ENCODE peak calls at places on chromosomes 4 and X, in ten cellular contexts. G is uterus, C is HFFc6, K is lung, D is kidney glomerular epithelial cell, W is lower leg skin, P is HCEC 1CT, I is MV-4-11, R is M059J, Q is Panc1. F is an unnamed sample.

GRCh38 chrX:103845165-103845653 is 13.2 kb upstream of the RAB9B start:
- DNase-seq in G (peak; percentile 72), C (peak; percentile 76), K (peak; percentile 56), D (peak; percentile 89), W (no peak), P (peak; percentile 56), I (no peak), R (peak; percentile 83), Q (peak; percentile 63), F (peak; percentile 92)

GRCh38 chr4:141416219-141416618 is 195.5 kb downstream of the ZNF330 start:
- DNase-seq in G (no peak), C (peak; percentile 9), K (no peak), D (no peak), W (no peak), P (no peak), I (no peak), R (peak; percentile 7), Q (no peak), F (no peak)

GRCh38 chr4:17794730-17795129 is 13.3 kb upstream of the FAM184B start:
- DNase-seq in G (no peak), C (no peak), K (no peak), D (no peak), W (no peak), P (no peak), I (no peak), R (no peak), Q (no peak), F (no peak)

GRCh38 chr4:4461850-4462249 is 74.9 kb downstream of the NSG1 start:
- DNase-seq in G (no peak), C (no peak), K (no peak), D (no peak), W (no peak), P (no peak), I (no peak), R (no peak), Q (no peak), F (no peak)

GRCh38 chr4:15882675-15883086 is 55.9 kb downstream of the FGFBP1 start:
- DNase-seq in G (peak; percentile 28), C (peak; percentile 65), K (peak; percentile 43), D (peak; percentile 73), W (no peak), P (peak; percentile 53), I (peak; percentile 45), R (peak; percentile 79), Q (peak; percentile 65), F (peak; percentile 83)

GRCh38 chrX:11352296-11352741 is 59.1 kb downstream of the AMELX start:
- DNase-seq in G (no peak), C (no peak), K (no peak), D (no peak), W (no peak), P (peak; percentile 43), I (no peak), R (peak; percentile 36), Q (no peak), F (peak; percentile 19)

GRCh38 chrX:112513154-112513553 is 166.6 kb downstream of the LHFPL1 start:
- DNase-seq in G (no peak), C (no peak), K (no peak), D (no peak), W (no peak), P (no peak), I (no peak), R (peak; percentile 77), Q (no peak), F (no peak)

GRCh38 chr4:101019941-101020401 is 327.4 kb downstream of the PPP3CA start:
- DNase-seq in G (no peak), C (peak; percentile 14), K (no peak), D (peak; percentile 15), W (no peak), P (peak; percentile 11), I (no peak), R (peak; percentile 64), Q (no peak), F (peak; percentile 87)

GRCh38 chr4:135508006-135508714 is 1306.6 kb upstream of the PABPC4L start:
- DNase-seq in G (no peak), C (peak; percentile 78), K (no peak), D (no peak), W (no peak), P (peak; percentile 84), I (no peak), R (peak; percentile 86), Q (no peak), F (peak; percentile 87)

GRCh38 chr4:94941706-94942105 is 184.0 kb downstream of the BMPR1B start:
- DNase-seq in G (no peak), C (no peak), K (no peak), D (no peak), W (no peak), P (no peak), I (no peak), R (no peak), Q (no peak), F (no peak)

GRCh38 chr4:135838889-135839288 is 1637.3 kb upstream of the PABPC4L start:
- DNase-seq in G (no peak), C (peak; percentile 3), K (no peak), D (peak; percentile 35), W (no peak), P (no peak), I (peak; percentile 56), R (peak; percentile 32), Q (no peak), F (peak; percentile 76)

GRCh38 chr4:3299538-3300197 is 6.8 kb downstream of the RGS12 start:
- DNase-seq in G (no peak), C (no peak), K (no peak), D (no peak), W (peak; percentile 75), P (no peak), I (no peak), R (no peak), Q (no peak), F (no peak)

GRCh38 chr4:147560632-147561031 is 56.6 kb upstream of the TMEM184C start:
- DNase-seq in G (no peak), C (no peak), K (no peak), D (no peak), W (no peak), P (peak; percentile 64), I (no peak), R (no peak), Q (no peak), F (no peak)

GRCh38 chr4:79498282-79498681 is 90.3 kb upstream of the GK2 start:
- DNase-seq in G (no peak), C (no peak), K (no peak), D (no peak), W (no peak), P (no peak), I (no peak), R (no peak), Q (no peak), F (no peak)

GRCh38 chr4:164926301-164926700 is 49.3 kb downstream of the APELA start:
- DNase-seq in G (no peak), C (peak; percentile 17), K (no peak), D (no peak), W (no peak), P (peak; percentile 20), I (no peak), R (peak; percentile 94), Q (no peak), F (no peak)

GRCh38 chr4:172986114-172986513 is 182.5 kb upstream of the GALNT7 start:
- DNase-seq in G (no peak), C (no peak), K (no peak), D (no peak), W (no peak), P (no peak), I (no peak), R (no peak), Q (no peak), F (no peak)

GRCh38 chrX:40012800-40013682 is 84.7 kb downstream of the BCOR start:
- DNase-seq in G (peak; percentile 77), C (peak; percentile 50), K (peak; percentile 56), D (no peak), W (peak; percentile 92), P (peak; percentile 64), I (peak; percentile 61), R (peak; percentile 78), Q (no peak), F (peak; percentile 23)

GRCh38 chrX:41334866-41335589 is 1.1 kb downstream of the DDX3X start:
- DNase-seq in G (peak; percentile 76), C (peak; percentile 35), K (peak; percentile 56), D (no peak), W (peak; percentile 94), P (peak; percentile 34), I (no peak), R (peak; percentile 63), Q (no peak), F (no peak)

GRCh38 chr4:176302283-176303275 is 17.2 kb upstream of the SPCS3 start:
- DNase-seq in G (no peak), C (peak; percentile 79), K (no peak), D (peak; percentile 79), W (no peak), P (peak; percentile 64), I (no peak), R (peak; percentile 77), Q (peak; percentile 45), F (peak; percentile 94)

GRCh38 chr4:180059216-180059881 is 2183.9 kb upstream of the TENM3 start:
- DNase-seq in G (no peak), C (no peak), K (no peak), D (no peak), W (no peak), P (no peak), I (peak; percentile 27), R (no peak), Q (no peak), F (no peak)

GRCh38 chr4:89572224-89572858 is 264.6 kb downstream of the SNCA start:
- DNase-seq in G (no peak), C (no peak), K (no peak), D (peak; percentile 5), W (no peak), P (no peak), I (no peak), R (no peak), Q (no peak), F (peak; percentile 71)

GRCh38 chr4:16967722-16968121 is 69.3 kb upstream of the LDB2 start:
- DNase-seq in G (peak; percentile 68), C (peak; percentile 82), K (no peak), D (no peak), W (peak; percentile 88), P (no peak), I (no peak), R (peak; percentile 48), Q (no peak), F (no peak)

GRCh38 chrX:71994601-71995000 is 84.0 kb downstream of the NHSL2 start:
- DNase-seq in G (no peak), C (no peak), K (peak; percentile 23), D (no peak), W (peak; percentile 72), P (peak; percentile 12), I (no peak), R (no peak), Q (no peak), F (no peak)

F was measured in renal cortical epithelial cell.